ENCODE peak calls at places on chromosomes 3 and 15, in four cellular contexts. J, V, U and I are unnamed samples. For H3K36me3, the result is how much of the 10 kb centered on the place peaks cover.

GRCh38 chr15:66459818-66460615 is 37.5 kb downstream of the SNAPC5 start:
- DNase-seq in J (no peak), V (no peak), U (no peak), I (no peak)

GRCh38 chr3:185151959-185152432 is 864 bp downstream of the C3orf70 start:
- DNase-seq in J (no peak), V (no peak), U (no peak), I (no peak)

GRCh38 chr3:139561959-139562676 is 22.6 kb upstream of the RBP1 start:
- DNase-seq in J (no peak), V (peak), U (no peak), I (no peak)

GRCh38 chr3:129558772-129559564 is 16.0 kb downstream of the H1-8 start:
- DNase-seq in J (no peak), V (no peak), U (no peak), I (no peak)

GRCh38 chr15:61880079-61880478 is 180.2 kb downstream of the VPS13C start:
- DNase-seq in J (no peak), V (no peak), U (no peak), I (no peak)

GRCh38 chr3:97981886-97982285 is 9.7 kb upstream of the RIOX2 start:
- DNase-seq in J (no peak), V (no peak), U (no peak), I (no peak)

GRCh38 chr15:75857886-75858285 is 14.6 kb downstream of the UBE2Q2 start:
- DNase-seq in J (no peak), V (no peak), U (no peak), I (no peak)

GRCh38 chr15:75371486-75371885 is 3.1 kb upstream of the MAN2C1 start:
- DNase-seq in J (no peak), V (no peak), U (no peak), I (no peak)

GRCh38 chr3:152943645-152944044 is 108.7 kb downstream of the P2RY1 start:
- DNase-seq in J (no peak), V (peak), U (no peak), I (no peak)

GRCh38 chr15:72970965-72971746 is 81.1 kb upstream of the NEO1 start:
- DNase-seq in J (no peak), V (no peak), U (no peak), I (no peak)

GRCh38 chr15:66789029-66790025 is 87.3 kb downstream of the SMAD6 start:
- DNase-seq in J (no peak), V (peak), U (peak), I (no peak)

GRCh38 chr3:44648564-44649229 is at the start of gene ZNF35:
- DNase-seq in J (peak), V (peak), U (peak), I (no peak)
- TF ChIP-seq POLR2A in J (no peak), V (peak), U (no peak), I (no peak)

DNA sequence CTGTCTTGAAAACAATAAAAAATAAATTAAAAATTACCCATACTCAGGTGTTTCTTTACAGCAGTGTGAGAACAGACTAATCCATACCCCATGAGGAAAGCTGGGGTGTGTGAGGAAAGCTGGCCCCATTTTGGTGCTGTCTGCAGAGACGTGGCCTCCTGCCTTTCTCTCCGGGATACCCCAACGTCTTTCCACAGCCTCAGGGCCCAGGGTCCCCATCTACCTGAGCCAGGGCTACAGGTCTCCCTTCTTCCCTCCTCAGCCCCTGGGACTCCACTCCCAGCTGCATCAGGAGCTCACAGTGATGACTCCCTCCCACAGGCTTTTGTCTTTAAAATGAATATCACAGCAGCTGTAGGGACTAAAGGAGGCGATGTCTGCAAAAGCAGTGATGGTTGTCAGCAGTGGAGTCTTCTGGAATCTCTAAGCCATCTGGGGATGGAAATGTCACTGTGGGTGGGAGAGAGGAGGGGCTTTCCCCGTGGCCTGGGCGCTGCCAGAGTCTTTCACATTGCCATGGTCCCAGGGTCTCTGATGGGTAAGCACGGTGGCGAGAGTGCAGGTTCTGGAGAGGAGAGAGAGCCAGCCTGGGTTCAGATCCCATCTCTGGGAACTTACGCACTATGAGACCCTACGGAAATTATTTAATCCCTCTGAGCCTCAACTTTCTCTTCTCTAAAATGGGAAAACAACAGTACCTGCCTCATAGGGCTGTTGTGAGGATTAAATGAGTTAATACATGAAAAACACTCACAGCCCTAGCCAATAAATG is 259.3 kb downstream of the PLCL2 start:
- DNase-seq in J (no peak), V (no peak), U (no peak), I (no peak)
- TF ChIP-seq POLR2AphosphoS5 in J (no peak), V (no peak), U (no peak), I (no peak)

GRCh38 chr3:52530918-52531635 is 2.6 kb downstream of the NT5DC2 start:
- DNase-seq in J (no peak), V (no peak), U (peak), I (no peak)

GRCh38 chr3:52527732-52528595 is 5.7 kb downstream of the NT5DC2 start:
- DNase-seq in J (no peak), V (peak), U (no peak), I (no peak)

GRCh38 chr3:52531636-52532516 is 1.8 kb downstream of the NT5DC2 start:
- DNase-seq in J (no peak), V (no peak), U (peak), I (no peak)

GRCh38 chr3:52528596-52529375 is 4.9 kb downstream of the NT5DC2 start:
- DNase-seq in J (no peak), V (peak), U (no peak), I (no peak)

GRCh38 chr3:52529376-52530333 is 4.0 kb downstream of the NT5DC2 start:
- DNase-seq in J (no peak), V (peak), U (peak), I (no peak)
- H3K36me3 ChIP-seq in J (under half), V (under half), U (under half), I (under half)

GRCh38 chr3:14508966-14509795 is 31.0 kb downstream of the GRIP2 start:
- DNase-seq in J (no peak), V (peak), U (peak), I (no peak)
- TF ChIP-seq POLR2A in J (no peak), V (no peak), U (no peak), I (no peak)

GRCh38 chr3:141487419-141488345 is 855 bp downstream of the RASA2 start:
- DNase-seq in J (peak), V (peak), U (peak), I (no peak)
- TF ChIP-seq POLR2AphosphoS5 in J (peak), V (peak), U (peak), I (peak)